ENCODE peak calls at places on chromosomes 7 and 10, in eight cellular contexts. D is GM23338; E is NCI-H1105; L is activated CD4-positive, CD25-positive, alpha-beta regulatory T cell treated with anti-CD3 and anti-CD28 coated beads, Interleukin-2, amount 50 U/mL, for 72 hours; M is EL; Y is C1 segment of cervical spinal cord; W is NCI-H774; I is activated CD8-positive, alpha-beta memory T cell treated with anti-CD3 and anti-CD28 coated beads for 1 hour. U is an unnamed sample.

GRCh38 chr7:65749039-65749438 is 123.8 kb upstream of the VKORC1L1 start:
- DNase-seq in L (no peak), W (no peak), I (no peak), D (no peak), Y (no peak), M (no peak), E (no peak), U (no peak)

GRCh38 chr7:2497500-2498336 is 21.5 kb upstream of the GRIFIN start:
- DNase-seq in I (no peak), M (no peak), D (no peak), Y (no peak), W (no peak), E (no peak), L (no peak), U (peak)

GRCh38 chr7:134246761-134247160 is 70.0 kb downstream of the SLC35B4 start:
- DNase-seq in I (no peak), W (no peak), M (no peak), D (no peak), L (no peak), E (no peak), Y (no peak), U (no peak)

GRCh38 chr7:106205621-106206222 is 79.1 kb downstream of the NAMPT start:
- DNase-seq in I (no peak), Y (no peak), W (no peak), M (peak), L (no peak), D (no peak), E (no peak), U (no peak)

GRCh38 chr10:14822879-14823755 is 14.7 kb downstream of the CDNF start:
- DNase-seq in Y (no peak), E (no peak), M (peak), L (no peak), D (peak), W (no peak), I (no peak), U (no peak)

GRCh38 chr10:116691079-116691398 is 51.3 kb downstream of the HSPA12A start:
- DNase-seq in I (no peak), W (no peak), E (no peak), D (peak), M (no peak), Y (no peak), L (no peak), U (no peak)

GRCh38 chr7:73647725-73648592 is 19.7 kb upstream of the VPS37D start:
- DNase-seq in M (no peak), Y (no peak), W (no peak), I (no peak), D (peak), L (no peak), E (peak), U (peak)

GRCh38 chr7:116706668-116707126 is 34.7 kb downstream of the MET start:
- DNase-seq in D (peak), I (no peak), M (peak), L (no peak), W (no peak), E (peak), Y (no peak), U (no peak)

GRCh38 chr10:76922666-76923065 is 714.9 kb downstream of the KCNMA1 start:
- DNase-seq in M (no peak), D (no peak), W (no peak), L (no peak), E (no peak), Y (no peak), I (no peak), U (no peak)

GRCh38 chr7:116232920-116233319 is 22.6 kb downstream of the TES start:
- DNase-seq in E (no peak), L (no peak), I (no peak), D (no peak), W (no peak), M (no peak), Y (no peak), U (no peak)

GRCh38 chr10:133420028-133420427 is 4.4 kb downstream of the SPRN start:
- DNase-seq in W (no peak), D (no peak), M (no peak), Y (no peak), I (no peak), L (no peak), E (no peak), U (no peak)

GRCh38 chr7:5284304-5285281 is 1.9 kb downstream of the SLC29A4 start:
- DNase-seq in M (peak), D (peak), I (no peak), L (no peak), E (peak), Y (no peak), W (peak), U (peak)

GRCh38 chr7:140478361-140479061 is 794 bp downstream of the MKRN1 start:
- DNase-seq in D (peak), I (no peak), E (peak), W (no peak), M (peak), L (peak), Y (peak), U (no peak)

GRCh38 chr10:79399242-79399831 is 46.1 kb downstream of the ZCCHC24 start:
- DNase-seq in I (no peak), E (no peak), L (no peak), Y (peak), D (peak), W (no peak), M (peak), U (no peak)

GRCh38 chr10:103042129-103042528 is 124.0 kb downstream of the CNNM2 start:
- DNase-seq in D (peak), W (no peak), L (no peak), Y (no peak), E (peak), I (no peak), M (no peak), U (no peak)

GRCh38 chr7:72016574-72016973 is 395.6 kb downstream of the CALN1 start:
- DNase-seq in L (no peak), E (no peak), D (no peak), M (no peak), W (no peak), I (no peak), Y (no peak), U (no peak)

GRCh38 chr10:74238031-74238431 is 87.0 kb downstream of the ADK start:
- DNase-seq in E (no peak), W (no peak), D (no peak), Y (no peak), I (no peak), M (no peak), L (no peak), U (no peak)

GRCh38 chr7:43199333-43199732 is 86.9 kb downstream of the HECW1 start:
- DNase-seq in Y (no peak), L (no peak), W (no peak), E (no peak), M (peak), I (no peak), D (no peak), U (no peak)

GRCh38 chr7:55575098-55575497 is 2.8 kb upstream of the VOPP1 start:
- DNase-seq in Y (no peak), W (no peak), M (no peak), D (no peak), L (no peak), E (no peak), I (no peak), U (no peak)

GRCh38 chr10:63166742-63167258 is 33.7 kb downstream of the NRBF2 start:
- DNase-seq in E (peak), D (peak), Y (no peak), I (no peak), W (peak), L (no peak), M (peak), U (no peak)

GRCh38 chr7:80127412-80128150 is 7.0 kb upstream of the GNAI1 start:
- DNase-seq in Y (peak), W (peak), E (peak), L (no peak), I (no peak), M (no peak), D (peak), U (no peak)

GRCh38 chr7:101564778-101565211 is 64.3 kb downstream of the MYL10 start:
- DNase-seq in D (peak), L (no peak), M (peak), I (no peak), E (no peak), W (peak), Y (no peak), U (peak)

GRCh38 chr10:122466866-122467470 is 5.6 kb downstream of the HTRA1 start:
- DNase-seq in I (no peak), D (no peak), W (no peak), E (no peak), Y (no peak), L (no peak), M (no peak), U (no peak)

GRCh38 chr10:804191-804781 is 114.8 kb upstream of the DIP2C start:
- DNase-seq in Y (no peak), L (no peak), D (no peak), M (no peak), I (no peak), E (no peak), W (no peak), U (no peak)

GRCh38 chr10:96974348-96974747 is 142.2 kb downstream of the LCOR start:
- DNase-seq in I (no peak), E (no peak), M (no peak), D (no peak), Y (no peak), W (no peak), L (no peak), U (no peak)

GRCh38 chr10:72108811-72109618 is 20.7 kb upstream of the SPOCK2 start:
- DNase-seq in I (no peak), E (no peak), Y (no peak), M (no peak), W (no peak), D (no peak), L (no peak), U (no peak)

GRCh38 chr10:3668276-3668960 is 116.6 kb downstream of the KLF6 start:
- DNase-seq in D (peak), M (peak), L (peak), Y (no peak), I (no peak), E (no peak), W (no peak), U (peak)

GRCh38 chr10:130354976-130355795 is 219.0 kb downstream of the GLRX3 start:
- DNase-seq in L (no peak), Y (no peak), I (no peak), E (no peak), W (no peak), M (no peak), D (no peak), U (no peak)

GRCh38 chr7:138892808-138893207 is 88.4 kb downstream of the KIAA1549 start:
- DNase-seq in L (no peak), W (peak), Y (no peak), M (no peak), E (no peak), D (no peak), I (no peak), U (no peak)

GRCh38 chr10:62584726-62585125 is 210.6 kb downstream of the ZNF365 start:
- DNase-seq in M (peak), L (no peak), E (no peak), Y (no peak), D (no peak), W (no peak), I (no peak), U (no peak)

GRCh38 chr10:13758302-13758701 is 171.5 kb downstream of the PRPF18 start:
- DNase-seq in M (peak), W (no peak), D (peak), I (no peak), Y (no peak), L (no peak), E (no peak), U (no peak)

U was measured in H1.